ENCODE peak calls at places on chromosome 1, in six cellular contexts. One of them, this sample, is unnamed.

GRCh38 chr1:52057876-52058275 is 1.8 kb downstream of the BTF3L4 start:
- DNase-seq in K562: no peak
- DNase-seq in HepG2: no peak
- DNase-seq in H1: no peak
- DNase-seq in GM12891: no peak
- DNase-seq in GM12878: no peak
- DNase-seq in this sample: no peak

GRCh38 chr1:41418868-41419583 is 57.8 kb downstream of the FOXO6 start:
- DNase-seq in GM12891: no peak
- DNase-seq in H1: no peak
- DNase-seq in HepG2: peak
- DNase-seq in GM12878: no peak
- DNase-seq in K562: no peak
- DNase-seq in this sample: no peak

GRCh38 chr1:114755006-114755936 is 2.5 kb downstream of the CSDE1 start:
- DNase-seq in HepG2: no peak
- DNase-seq in H1: no peak
- DNase-seq in GM12891: no peak
- DNase-seq in K562: no peak
- DNase-seq in GM12878: no peak
- DNase-seq in this sample: no peak

GRCh38 chr1:201396859-201397464 is 2.2 kb downstream of the LAD1 start:
- DNase-seq in GM12878: no peak
- DNase-seq in H1: no peak
- DNase-seq in HepG2: peak
- DNase-seq in K562: no peak
- DNase-seq in GM12891: no peak
- DNase-seq in this sample: no peak

GRCh38 chr1:212920895-212921294 is 29.4 kb upstream of the VASH2 start:
- DNase-seq in GM12878: no peak
- DNase-seq in K562: peak
- DNase-seq in GM12891: no peak
- DNase-seq in H1: no peak
- DNase-seq in HepG2: no peak
- DNase-seq in this sample: no peak

GRCh38 chr1:2596530-2597333 is 10.2 kb downstream of the PRXL2B start:
- DNase-seq in GM12891: peak
- DNase-seq in GM12878: no peak
- DNase-seq in K562: no peak
- DNase-seq in H1: no peak
- DNase-seq in HepG2: no peak
- DNase-seq in this sample: no peak

GRCh38 chr1:234675006-234675405 is 65.0 kb upstream of the IRF2BP2 start:
- DNase-seq in HepG2: no peak
- DNase-seq in H1: no peak
- DNase-seq in GM12891: no peak
- DNase-seq in K562: no peak
- DNase-seq in GM12878: no peak
- DNase-seq in this sample: no peak

GRCh38 chr1:86616871-86617270 is 70.0 kb downstream of the CLCA4 start:
- DNase-seq in GM12891: no peak
- DNase-seq in H1: no peak
- DNase-seq in HepG2: no peak
- DNase-seq in K562: no peak
- DNase-seq in GM12878: peak
- DNase-seq in this sample: peak

GRCh38 chr1:173581384-173582078 is 21.3 kb downstream of the SLC9C2 start:
- DNase-seq in HepG2: no peak
- DNase-seq in GM12878: no peak
- DNase-seq in K562: no peak
- DNase-seq in GM12891: no peak
- DNase-seq in H1: no peak
- DNase-seq in this sample: no peak

GRCh38 chr1:96559707-96560588 is 161.6 kb upstream of the PTBP2 start:
- DNase-seq in H1: no peak
- DNase-seq in GM12878: no peak
- DNase-seq in K562: no peak
- DNase-seq in GM12891: no peak
- DNase-seq in HepG2: no peak
- DNase-seq in this sample: no peak

GRCh38 chr1:94100785-94101612 is 19.9 kb downstream of the ABCA4 start:
- DNase-seq in GM12878: no peak
- DNase-seq in K562: no peak
- DNase-seq in H1: no peak
- DNase-seq in HepG2: no peak
- DNase-seq in GM12891: no peak
- DNase-seq in this sample: no peak

GRCh38 chr1:99643021-99643779 is 2.7 kb upstream of the PALMD start:
- DNase-seq in HepG2: no peak
- DNase-seq in GM12891: no peak
- DNase-seq in K562: no peak
- DNase-seq in GM12878: no peak
- DNase-seq in H1: no peak
- DNase-seq in this sample: no peak

GRCh38 chr1:32339363-32339978 is 3.4 kb upstream of the MARCKSL1 start:
- DNase-seq in HepG2: no peak
- DNase-seq in K562: no peak
- DNase-seq in GM12878: no peak
- DNase-seq in H1: no peak
- DNase-seq in GM12891: peak
- DNase-seq in this sample: no peak

GRCh38 chr1:117642963-117643362 is 37.1 kb downstream of the TENT5C start:
- DNase-seq in GM12878: no peak
- DNase-seq in GM12891: no peak
- DNase-seq in HepG2: no peak
- DNase-seq in K562: no peak
- DNase-seq in H1: no peak
- DNase-seq in this sample: no peak

GRCh38 chr1:112509005-112509659 is 367 bp downstream of the WNT2B start:
- DNase-seq in H1: no peak
- DNase-seq in K562: no peak
- DNase-seq in HepG2: no peak
- DNase-seq in GM12891: peak
- DNase-seq in GM12878: no peak
- DNase-seq in this sample: peak

GRCh38 chr1:173914366-173914871 is 2.7 kb downstream of the SERPINC1 start:
- DNase-seq in GM12891: peak
- DNase-seq in H1: peak
- DNase-seq in K562: peak
- DNase-seq in HepG2: peak
- DNase-seq in GM12878: no peak
- DNase-seq in this sample: peak

GRCh38 chr1:63294797-63295594 is 27.4 kb upstream of the FOXD3 start:
- DNase-seq in GM12891: no peak
- DNase-seq in HepG2: no peak
- DNase-seq in H1: peak
- DNase-seq in GM12878: no peak
- DNase-seq in K562: no peak
- DNase-seq in this sample: no peak

GRCh38 chr1:27476222-27476621 is 13.7 kb downstream of the WASF2 start:
- DNase-seq in HepG2: no peak
- DNase-seq in GM12891: no peak
- DNase-seq in K562: no peak
- DNase-seq in GM12878: no peak
- DNase-seq in H1: no peak
- DNase-seq in this sample: no peak

GRCh38 chr1:51553911-51554310 is 34.8 kb upstream of the EPS15 start:
- DNase-seq in H1: no peak
- DNase-seq in GM12878: no peak
- DNase-seq in HepG2: no peak
- DNase-seq in GM12891: no peak
- DNase-seq in K562: no peak
- DNase-seq in this sample: no peak

GRCh38 chr1:44696789-44697188 is 22.3 kb downstream of the ARMH1 start:
- DNase-seq in GM12878: no peak
- DNase-seq in H1: no peak
- DNase-seq in GM12891: no peak
- DNase-seq in HepG2: no peak
- DNase-seq in K562: no peak
- DNase-seq in this sample: no peak

GRCh38 chr1:6731905-6732304 is 30.3 kb upstream of the DNAJC11 start:
- DNase-seq in K562: no peak
- DNase-seq in H1: no peak
- DNase-seq in GM12891: no peak
- DNase-seq in HepG2: no peak
- DNase-seq in GM12878: no peak
- DNase-seq in this sample: no peak

GRCh38 chr1:26696191-26696644 is 403 bp downstream of the ARID1A start:
- DNase-seq in K562: peak
- DNase-seq in H1: no peak
- DNase-seq in GM12891: no peak
- DNase-seq in GM12878: no peak
- DNase-seq in HepG2: no peak
- DNase-seq in this sample: peak

GRCh38 chr1:20698195-20698910 is 19.5 kb downstream of the KIF17 start:
- DNase-seq in GM12878: no peak
- DNase-seq in K562: no peak
- DNase-seq in GM12891: no peak
- DNase-seq in HepG2: peak
- DNase-seq in H1: no peak
- DNase-seq in this sample: no peak

GRCh38 chr1:229030642-229031390 is 240.1 kb upstream of the RAB4A start:
- DNase-seq in GM12878: no peak
- DNase-seq in HepG2: no peak
- DNase-seq in GM12891: no peak
- DNase-seq in K562: no peak
- DNase-seq in H1: no peak
- DNase-seq in this sample: no peak

GRCh38 chr1:43783671-43784205 is 76.4 kb downstream of the ST3GAL3 start:
- DNase-seq in HepG2: no peak
- DNase-seq in K562: peak
- DNase-seq in H1: no peak
- DNase-seq in GM12878: peak
- DNase-seq in GM12891: no peak
- DNase-seq in this sample: no peak

GRCh38 chr1:21904475-21904724 is 32.7 kb downstream of the HSPG2 start:
- DNase-seq in HepG2: no peak
- DNase-seq in K562: no peak
- DNase-seq in GM12891: no peak
- DNase-seq in GM12878: no peak
- DNase-seq in H1: no peak
- DNase-seq in this sample: no peak

GRCh38 chr1:21903638-21904474 is 33.3 kb downstream of the HSPG2 start:
- DNase-seq in GM12878: no peak
- DNase-seq in HepG2: no peak
- DNase-seq in K562: peak
- DNase-seq in GM12891: no peak
- DNase-seq in H1: no peak
- DNase-seq in this sample: no peak

GRCh38 chr1:21906173-21907078 is 30.7 kb downstream of the HSPG2 start:
- DNase-seq in HepG2: no peak
- DNase-seq in GM12891: no peak
- DNase-seq in H1: no peak
- DNase-seq in K562: peak
- DNase-seq in GM12878: no peak
- DNase-seq in this sample: no peak

GRCh38 chr1:21907079-21907418 is 30.1 kb downstream of the HSPG2 start:
- DNase-seq in K562: peak
- DNase-seq in GM12878: no peak
- DNase-seq in H1: no peak
- DNase-seq in GM12891: no peak
- DNase-seq in HepG2: no peak
- DNase-seq in this sample: no peak

GRCh38 chr1:21904725-21905520 is 32.2 kb downstream of the HSPG2 start:
- DNase-seq in GM12878: no peak
- DNase-seq in H1: no peak
- DNase-seq in HepG2: no peak
- DNase-seq in K562: peak
- DNase-seq in GM12891: no peak
- DNase-seq in this sample: no peak
- TF ChIP-seq POLR2AphosphoS5 in GM12878: no peak
- TF ChIP-seq POLR2AphosphoS5 in H1: no peak
- TF ChIP-seq POLR2AphosphoS5 in HepG2: no peak
- TF ChIP-seq POLR2AphosphoS5 in K562: peak
- TF ChIP-seq POLR2AphosphoS5 in GM12891: no peak
- TF ChIP-seq POLR2AphosphoS5 in this sample: no peak

DNA sequence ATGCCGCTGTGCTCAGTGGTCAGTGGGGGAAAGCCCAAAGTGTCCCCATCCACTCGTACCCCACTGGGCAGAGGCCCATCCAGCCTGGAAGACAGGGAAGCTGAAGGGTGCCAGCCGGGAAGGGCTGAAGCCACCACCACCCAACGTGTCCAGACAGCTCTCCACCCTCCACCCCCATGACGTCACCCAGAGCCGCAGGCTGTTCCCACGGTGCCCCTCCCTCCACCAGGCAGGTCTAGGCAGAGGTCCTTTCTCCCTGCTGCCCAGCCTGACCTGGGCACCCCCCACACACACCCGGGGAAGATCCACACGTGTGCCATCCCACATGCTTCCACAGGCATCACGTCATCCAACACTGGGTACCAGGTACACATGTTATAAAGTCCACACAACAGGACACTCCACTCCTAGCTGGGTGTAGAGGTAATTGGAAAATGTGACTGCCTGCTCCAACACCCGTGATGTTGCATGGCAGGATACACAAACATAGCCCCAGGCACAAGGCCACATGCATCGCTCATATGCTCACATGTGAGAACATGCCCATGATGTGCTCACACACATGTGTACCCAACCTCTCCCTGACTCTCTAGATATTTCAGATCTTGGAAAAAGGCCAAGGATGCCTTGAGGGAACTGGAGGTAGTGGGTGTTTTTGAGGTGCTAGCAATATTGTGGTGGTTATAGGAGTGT is 5.1 kb upstream of the ARHGAP30 start:
- DNase-seq in H1: no peak
- DNase-seq in GM12891: no peak
- DNase-seq in GM12878: no peak
- DNase-seq in K562: no peak
- DNase-seq in HepG2: peak
- DNase-seq in this sample: no peak
- TF ChIP-seq TAF1 in H1: no peak
- TF ChIP-seq TAF1 in GM12891: no peak
- TF ChIP-seq TAF1 in GM12878: no peak
- TF ChIP-seq TAF1 in K562: no peak
- TF ChIP-seq TAF1 in HepG2: peak
- TF ChIP-seq TAF1 in this sample: no peak

GRCh38 chr1:156452863-156453262 is 47.7 kb downstream of the MEF2D start:
- DNase-seq in K562: no peak
- DNase-seq in GM12878: no peak
- DNase-seq in H1: no peak
- DNase-seq in HepG2: no peak
- DNase-seq in GM12891: no peak
- DNase-seq in this sample: no peak
- TF ChIP-seq POLR2A in K562: no peak
- TF ChIP-seq POLR2A in GM12878: no peak
- TF ChIP-seq POLR2A in H1: no peak
- TF ChIP-seq POLR2A in HepG2: no peak
- TF ChIP-seq POLR2A in GM12891: no peak
- TF ChIP-seq POLR2A in this sample: no peak

GRCh38 chr1:8447616-8448150 is 129.8 kb downstream of the SLC45A1 start:
- DNase-seq in GM12878: no peak
- DNase-seq in K562: no peak
- DNase-seq in H1: no peak
- DNase-seq in HepG2: no peak
- DNase-seq in GM12891: no peak
- DNase-seq in this sample: no peak

GRCh38 chr1:8443558-8444194 is 125.8 kb downstream of the SLC45A1 start:
- DNase-seq in GM12878: no peak
- DNase-seq in GM12891: no peak
- DNase-seq in K562: no peak
- DNase-seq in H1: peak
- DNase-seq in HepG2: no peak
- DNase-seq in this sample: no peak

GRCh38 chr1:8450312-8450711 is 132.4 kb downstream of the SLC45A1 start:
- DNase-seq in GM12891: no peak
- DNase-seq in K562: no peak
- DNase-seq in H1: no peak
- DNase-seq in GM12878: no peak
- DNase-seq in HepG2: no peak
- DNase-seq in this sample: no peak

GRCh38 chr1:8448906-8449661 is 131.2 kb downstream of the SLC45A1 start:
- DNase-seq in K562: no peak
- DNase-seq in GM12878: no peak
- DNase-seq in HepG2: no peak
- DNase-seq in H1: no peak
- DNase-seq in GM12891: no peak
- DNase-seq in this sample: no peak
- TF ChIP-seq POLR2AphosphoS5 in K562: no peak
- TF ChIP-seq POLR2AphosphoS5 in GM12878: no peak
- TF ChIP-seq POLR2AphosphoS5 in HepG2: no peak
- TF ChIP-seq POLR2AphosphoS5 in H1: no peak
- TF ChIP-seq POLR2AphosphoS5 in GM12891: no peak
- TF ChIP-seq POLR2AphosphoS5 in this sample: no peak

This sample was measured in GM12892.